ENCODE peak calls at places on chromosome 10, in nine cellular contexts. S is dorsolateral prefrontal cortex; H is suprapubic skin; R is A673; T is HFF-Myc; N is ovary; I is HCT116; W is CD8-positive, alpha-beta T cell; P is left lung. O is an unnamed sample.

GRCh38 chr10:97889461-97890265 is 40.0 kb downstream of the GOLGA7B start:
- DNase-seq in S (no peak), H (no peak), R (no peak), T (no peak), N (no peak), I (peak), W (no peak), P (peak), O (no peak)

GRCh38 chr10:43417950-43418768 is 9.2 kb upstream of the HNRNPF start:
- DNase-seq in S (no peak), H (no peak), R (no peak), T (no peak), N (no peak), I (no peak), W (peak), P (no peak), O (no peak)

GRCh38 chr10:79071535-79071923 is 2.8 kb downstream of the ZMIZ1 start:
- DNase-seq in S (no peak), H (no peak), R (no peak), T (no peak), N (no peak), I (no peak), W (no peak), P (no peak), O (no peak)

GRCh38 chr10:11180228-11180627 is 162.6 kb downstream of the CELF2 start:
- DNase-seq in S (no peak), H (no peak), R (no peak), T (no peak), N (no peak), I (no peak), W (peak), P (peak), O (no peak)

GRCh38 chr10:132002004-132002403 is 20.3 kb upstream of the BNIP3 start:
- DNase-seq in S (no peak), H (no peak), R (no peak), T (no peak), N (no peak), I (no peak), W (no peak), P (peak), O (no peak)

GRCh38 chr10:36801660-36802059 is 323.7 kb upstream of the ANKRD30A start:
- DNase-seq in S (no peak), H (no peak), R (no peak), T (no peak), N (no peak), I (no peak), W (no peak), P (no peak), O (no peak)

GRCh38 chr10:23869996-23870395 is 338.9 kb upstream of the KIAA1217 start:
- DNase-seq in S (no peak), H (no peak), R (no peak), T (no peak), N (no peak), I (no peak), W (no peak), P (no peak), O (no peak)

GRCh38 chr10:124694467-124695195 is 49.5 kb downstream of the FAM53B start:
- DNase-seq in S (no peak), H (no peak), R (no peak), T (no peak), N (no peak), I (no peak), W (peak), P (no peak), O (no peak)

GRCh38 chr10:106504536-106504935 is 660.0 kb downstream of the SORCS1 start:
- DNase-seq in S (no peak), H (no peak), R (no peak), T (no peak), N (no peak), I (no peak), W (no peak), P (no peak), O (no peak)

GRCh38 chr10:77857272-77857671 is 69.3 kb downstream of the DLG5 start:
- DNase-seq in S (no peak), H (no peak), R (no peak), T (no peak), N (peak), I (no peak), W (no peak), P (no peak), O (no peak)

GRCh38 chr10:126686732-126687693 is 16.5 kb upstream of the C10orf90 start:
- DNase-seq in S (no peak), H (no peak), R (no peak), T (no peak), N (no peak), I (no peak), W (no peak), P (no peak), O (no peak)

GRCh38 chr10:69361303-69361614 is 55.5 kb downstream of the TACR2 start:
- DNase-seq in S (peak), H (no peak), R (no peak), T (no peak), N (no peak), I (no peak), W (no peak), P (no peak), O (no peak)

GRCh38 chr10:108862691-108863350 is 1060.5 kb downstream of the XPNPEP1 start:
- DNase-seq in S (no peak), H (no peak), R (no peak), T (no peak), N (no peak), I (no peak), W (no peak), P (no peak), O (no peak)

GRCh38 chr10:32337343-32337742 is 9.6 kb downstream of the EPC1 start:
- DNase-seq in S (no peak), H (no peak), R (no peak), T (no peak), N (no peak), I (no peak), W (no peak), P (no peak), O (no peak)

GRCh38 chr10:102624751-102625330 is 19.4 kb upstream of the TRIM8 start:
- DNase-seq in S (no peak), H (no peak), R (no peak), T (no peak), N (no peak), I (no peak), W (no peak), P (peak), O (no peak)

GRCh38 chr10:47360419-47361040 is 12.4 kb downstream of the RBP3 start:
- DNase-seq in S (no peak), H (peak), R (no peak), T (no peak), N (no peak), I (no peak), W (no peak), P (no peak), O (no peak)

GRCh38 chr10:1538531-1539061 is 198.7 kb downstream of the ADARB2 start:
- DNase-seq in S (no peak), H (no peak), R (no peak), T (no peak), N (no peak), I (no peak), W (no peak), P (peak), O (no peak)

GRCh38 chr10:17472481-17473227 is 18.3 kb upstream of the ST8SIA6 start:
- DNase-seq in S (no peak), H (no peak), R (no peak), T (no peak), N (no peak), I (no peak), W (no peak), P (no peak), O (no peak)

GRCh38 chr10:86319626-86320025 is 47.0 kb downstream of the GRID1 start:
- DNase-seq in S (no peak), H (no peak), R (no peak), T (no peak), N (no peak), I (no peak), W (no peak), P (no peak), O (no peak)

GRCh38 chr10:73799899-73800559 is 11.4 kb downstream of the NDST2 start:
- DNase-seq in S (no peak), H (no peak), R (no peak), T (no peak), N (no peak), I (no peak), W (no peak), P (no peak), O (no peak)

GRCh38 chr10:33040436-33040835 is 82.4 kb upstream of the ITGB1 start:
- DNase-seq in S (no peak), H (no peak), R (no peak), T (no peak), N (no peak), I (no peak), W (no peak), P (no peak), O (no peak)

GRCh38 chr10:62057359-62057758 is 155.9 kb downstream of the ARID5B start:
- DNase-seq in S (no peak), H (no peak), R (no peak), T (no peak), N (no peak), I (no peak), W (no peak), P (no peak), O (no peak)

GRCh38 chr10:30502266-30503058 is 68.5 kb downstream of the MAP3K8 start:
- DNase-seq in S (no peak), H (no peak), R (no peak), T (no peak), N (no peak), I (no peak), W (peak), P (no peak), O (no peak)

GRCh38 chr10:121457729-121458128 is 140.5 kb downstream of the FGFR2 start:
- DNase-seq in S (no peak), H (no peak), R (no peak), T (no peak), N (no peak), I (no peak), W (no peak), P (no peak), O (no peak)

GRCh38 chr10:93224005-93224779 is 150.5 kb downstream of the CYP26A1 start:
- DNase-seq in S (no peak), H (no peak), R (no peak), T (no peak), N (no peak), I (no peak), W (no peak), P (no peak), O (no peak)

GRCh38 chr10:72637398-72637857 is 11.5 kb upstream of the MICU1 start:
- DNase-seq in S (no peak), H (no peak), R (no peak), T (no peak), N (no peak), I (no peak), W (no peak), P (no peak), O (peak)

GRCh38 chr10:97574374-97575100 is 2.0 kb downstream of the ANKRD2 start:
- DNase-seq in S (peak), H (no peak), R (peak), T (no peak), N (no peak), I (peak), W (no peak), P (no peak), O (peak)

GRCh38 chr10:124174673-124175645 is 81.6 kb upstream of the CHST15 start:
- DNase-seq in S (no peak), H (no peak), R (no peak), T (no peak), N (no peak), I (no peak), W (no peak), P (no peak), O (no peak)

GRCh38 chr10:63554666-63555065 is 33.5 kb downstream of the REEP3 start:
- DNase-seq in S (no peak), H (no peak), R (no peak), T (peak), N (no peak), I (peak), W (peak), P (peak), O (peak)

GRCh38 chr10:97928897-97929296 is 79.3 kb downstream of the GOLGA7B start:
- DNase-seq in S (no peak), H (no peak), R (no peak), T (no peak), N (no peak), I (no peak), W (no peak), P (no peak), O (no peak)

GRCh38 chr10:11224792-11225448 is 207.2 kb downstream of the CELF2 start:
- DNase-seq in S (no peak), H (no peak), R (no peak), T (no peak), N (no peak), I (no peak), W (no peak), P (no peak), O (no peak)

GRCh38 chr10:73907841-73908517 is 3.0 kb upstream of the PLAU start:
- DNase-seq in S (no peak), H (no peak), R (peak), T (no peak), N (no peak), I (no peak), W (no peak), P (no peak), O (no peak)

GRCh38 chr10:86334515-86335085 is 32.0 kb downstream of the GRID1 start:
- DNase-seq in S (no peak), H (no peak), R (no peak), T (no peak), N (no peak), I (peak), W (no peak), P (no peak), O (no peak)

GRCh38 chr10:61669849-61670248 is 7.1 kb downstream of the CABCOCO1 start:
- DNase-seq in S (no peak), H (no peak), R (no peak), T (no peak), N (no peak), I (no peak), W (no peak), P (no peak), O (no peak)

GRCh38 chr10:1190791-1191490 is 134.8 kb downstream of the WDR37 start:
- DNase-seq in S (no peak), H (no peak), R (no peak), T (no peak), N (no peak), I (no peak), W (no peak), P (no peak), O (no peak)

GRCh38 chr10:86648706-86649426 is 5.5 kb upstream of the OPN4 start:
- DNase-seq in S (no peak), H (peak), R (peak), T (peak), N (peak), I (no peak), W (no peak), P (no peak), O (peak)

DNA sequence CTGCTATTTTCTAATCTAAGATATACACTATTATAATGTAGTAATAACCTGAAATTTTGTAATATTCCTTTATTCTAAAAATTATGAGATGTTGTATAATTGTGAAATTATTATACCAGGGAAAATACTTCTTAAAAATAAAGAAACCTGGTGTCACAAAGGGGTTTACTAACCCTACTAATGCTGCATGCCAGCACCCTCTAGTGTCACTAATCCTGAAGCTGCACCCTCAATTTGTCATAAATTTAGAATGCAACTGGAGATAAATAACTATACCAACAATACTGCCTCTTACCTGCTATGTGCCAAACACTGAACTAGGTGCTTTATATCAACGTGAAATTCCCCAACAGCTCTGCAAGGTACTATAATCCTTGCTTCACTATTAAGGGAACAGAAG is 30.8 kb downstream of the TM9SF3 start:
- DNase-seq in S (peak), H (no peak), R (peak), T (no peak), N (no peak), I (no peak), W (no peak), P (no peak), O (no peak)
- TF ChIP-seq CTCF in S (peak), H (peak), R (peak), T (peak), N (no peak), I (peak), W (no peak), P (no peak), O (peak)

DNA sequence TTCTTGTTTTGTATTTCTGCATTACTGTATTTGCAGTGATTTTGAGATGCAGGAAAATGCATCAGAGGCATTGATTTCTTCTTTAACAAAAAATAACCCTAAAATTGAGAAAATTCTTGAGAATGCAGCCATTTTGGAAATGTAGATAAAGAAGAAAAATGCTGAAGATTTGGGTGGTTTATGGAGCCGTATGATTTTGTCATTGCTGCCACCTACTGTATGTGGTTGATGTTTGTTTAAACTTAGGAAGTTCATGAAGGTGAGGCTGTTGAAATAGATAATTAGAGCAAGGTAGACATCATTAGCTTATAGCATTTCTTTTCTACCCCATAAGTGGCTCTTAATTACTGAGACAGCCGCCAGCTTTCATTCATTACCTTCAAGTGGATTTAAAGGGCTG is 92.1 kb upstream of the SAMD8 start:
- DNase-seq in S (no peak), H (no peak), R (peak), T (peak), N (no peak), I (no peak), W (no peak), P (no peak), O (no peak)
- H3K4me3 ChIP-seq in S (no peak), H (no peak), R (no peak), T (no peak), N (no peak), I (no peak), W (no peak), P (no peak), O (no peak)

DNA sequence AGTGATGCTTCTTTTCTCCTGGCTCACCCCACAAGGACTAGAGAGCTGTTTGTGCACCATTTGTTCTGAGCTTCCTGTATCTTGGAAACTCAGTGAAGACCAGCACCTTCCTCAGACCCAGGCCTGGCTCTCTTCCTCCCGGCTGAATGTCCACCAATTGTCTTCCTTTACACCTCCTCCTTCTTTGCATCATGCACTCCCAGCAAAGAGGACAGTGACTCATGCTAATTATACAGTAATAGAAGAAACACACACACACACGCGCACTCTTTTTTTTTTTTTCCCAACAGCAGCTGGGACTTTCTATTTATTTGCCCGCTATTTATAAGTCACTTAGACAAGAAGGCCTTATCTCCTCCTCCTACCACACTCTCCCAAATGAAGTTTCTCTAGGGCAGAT is 990.8 kb downstream of the CCSER2 start:
- DNase-seq in S (no peak), H (no peak), R (no peak), T (no peak), N (no peak), I (no peak), W (no peak), P (no peak), O (no peak)
- TF ChIP-seq CTCF in S (no peak), H (no peak), R (no peak), T (no peak), N (no peak), I (no peak), W (no peak), P (no peak), O (no peak)

GRCh38 chr10:88886557-88886956 is 6.5 kb downstream of the STAMBPL1 start:
- DNase-seq in S (no peak), H (no peak), R (peak), T (no peak), N (no peak), I (no peak), W (no peak), P (no peak), O (no peak)

GRCh38 chr10:88892223-88892967 is 12.3 kb downstream of the STAMBPL1 start:
- DNase-seq in S (no peak), H (no peak), R (no peak), T (no peak), N (no peak), I (no peak), W (no peak), P (no peak), O (no peak)

GRCh38 chr10:88893611-88894010 is 13.6 kb downstream of the STAMBPL1 start:
- DNase-seq in S (no peak), H (no peak), R (no peak), T (no peak), N (no peak), I (no peak), W (no peak), P (no peak), O (no peak)

GRCh38 chr10:88890681-88891371 is 10.8 kb downstream of the STAMBPL1 start:
- DNase-seq in S (no peak), H (no peak), R (no peak), T (no peak), N (no peak), I (no peak), W (no peak), P (no peak), O (no peak)

DNA sequence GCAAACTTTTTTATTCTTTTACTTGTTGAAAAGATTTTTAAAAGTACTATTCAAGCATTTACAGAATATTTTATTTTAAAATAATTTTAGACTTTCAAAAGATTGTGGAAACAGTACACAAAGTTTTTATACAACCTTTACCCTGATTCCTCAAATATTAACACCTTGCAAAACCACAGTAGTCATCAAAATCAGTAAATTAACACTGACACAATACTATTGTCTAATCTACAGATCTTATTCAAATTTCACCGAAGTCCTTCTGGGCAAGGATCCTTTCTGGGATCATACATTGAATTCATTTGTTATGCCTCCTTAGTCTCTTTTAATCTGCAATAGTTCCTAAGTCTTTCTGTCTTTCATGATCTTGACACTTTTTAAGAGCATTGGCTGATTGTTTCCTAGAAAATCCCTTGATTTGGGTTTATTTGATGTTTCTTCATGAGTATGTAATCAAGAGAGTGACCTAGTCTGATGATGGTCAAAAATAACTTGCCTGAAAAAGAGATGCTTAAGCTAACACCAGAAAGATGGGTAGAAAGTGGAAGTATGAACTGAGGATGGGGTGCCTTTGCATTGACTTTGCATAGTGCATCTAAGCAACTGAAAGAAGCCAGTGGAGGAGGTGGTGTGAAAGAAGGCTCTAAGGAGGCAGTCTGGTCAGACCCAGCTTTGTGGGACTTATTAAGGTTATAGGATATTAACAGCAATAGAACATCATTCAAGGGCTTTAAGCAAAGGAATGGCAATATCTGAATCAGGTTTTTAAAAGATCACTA is 9.7 kb downstream of the STAMBPL1 start:
- DNase-seq in S (no peak), H (no peak), R (no peak), T (no peak), N (no peak), I (no peak), W (no peak), P (no peak), O (no peak)
- H3K4me3 ChIP-seq in S (no peak), H (no peak), R (no peak), T (no peak), N (no peak), I (no peak), W (no peak), P (no peak), O (no peak)

GRCh38 chr10:6346621-6347020 is 143.9 kb downstream of the PFKFB3 start:
- DNase-seq in S (no peak), H (no peak), R (no peak), T (no peak), N (no peak), I (no peak), W (no peak), P (no peak), O (no peak)

GRCh38 chr10:6349846-6350245 is 147.1 kb downstream of the PFKFB3 start:
- DNase-seq in S (no peak), H (no peak), R (no peak), T (no peak), N (no peak), I (no peak), W (no peak), P (no peak), O (no peak)

GRCh38 chr10:6348091-6348862 is 145.5 kb downstream of the PFKFB3 start:
- DNase-seq in S (peak), H (no peak), R (peak), T (no peak), N (no peak), I (no peak), W (peak), P (peak), O (no peak)

GRCh38 chr10:6345404-6345803 is 142.7 kb downstream of the PFKFB3 start:
- DNase-seq in S (no peak), H (no peak), R (no peak), T (no peak), N (no peak), I (no peak), W (no peak), P (no peak), O (no peak)

GRCh38 chr10:6347391-6347951 is 144.7 kb downstream of the PFKFB3 start:
- DNase-seq in S (peak), H (no peak), R (peak), T (no peak), N (no peak), I (no peak), W (peak), P (no peak), O (no peak)
- TF ChIP-seq CTCF in S (no peak), H (no peak), R (no peak), T (no peak), N (no peak), I (no peak), W (no peak), P (no peak), O (no peak)

GRCh38 chr10:19077276-19077675 is 28.7 kb downstream of the MALRD1 start:
- DNase-seq in S (no peak), H (no peak), R (no peak), T (no peak), N (no peak), I (no peak), W (no peak), P (no peak), O (no peak)
- H3K4me3 ChIP-seq in S (no peak), H (no peak), R (no peak), T (no peak), N (no peak), I (no peak), W (no peak), P (no peak), O (no peak)

O was measured in AG04449.